ENCODE peak calls at places on chromosomes 11 and 22, in ten cellular contexts. One of them, this sample, is unnamed.

GRCh38 chr22:36144886-36145541 is 15.5 kb downstream of the APOL3 start:
- DNase-seq in heart right ventricle: peak
- DNase-seq in NB4: peak
- DNase-seq in cardiac fibroblast: peak
- DNase-seq in cardiac muscle cell: peak
- DNase-seq in astrocyte of the spinal cord: peak
- DNase-seq in lower leg skin: no peak
- DNase-seq in upper lobe of right lung: no peak
- DNase-seq in CD4-positive, alpha-beta memory T cell: peak
- DNase-seq in mammary epithelial cell: peak
- DNase-seq in this sample: peak

GRCh38 chr11:61838501-61838900 is 10.4 kb downstream of the FADS2 start:
- DNase-seq in heart right ventricle: no peak
- DNase-seq in NB4: no peak
- DNase-seq in cardiac fibroblast: no peak
- DNase-seq in cardiac muscle cell: no peak
- DNase-seq in astrocyte of the spinal cord: no peak
- DNase-seq in lower leg skin: no peak
- DNase-seq in upper lobe of right lung: no peak
- DNase-seq in CD4-positive, alpha-beta memory T cell: no peak
- DNase-seq in mammary epithelial cell: no peak
- DNase-seq in this sample: no peak

GRCh38 chr11:35185696-35186095 is 46.7 kb downstream of the CD44 start:
- DNase-seq in heart right ventricle: no peak
- DNase-seq in NB4: no peak
- DNase-seq in cardiac fibroblast: no peak
- DNase-seq in cardiac muscle cell: peak
- DNase-seq in astrocyte of the spinal cord: no peak
- DNase-seq in lower leg skin: no peak
- DNase-seq in upper lobe of right lung: no peak
- DNase-seq in CD4-positive, alpha-beta memory T cell: no peak
- DNase-seq in mammary epithelial cell: no peak
- DNase-seq in this sample: peak

GRCh38 chr11:118532852-118533768 is 2.1 kb downstream of the TMEM25 start:
- DNase-seq in heart right ventricle: no peak
- DNase-seq in NB4: no peak
- DNase-seq in cardiac fibroblast: no peak
- DNase-seq in cardiac muscle cell: no peak
- DNase-seq in astrocyte of the spinal cord: no peak
- DNase-seq in lower leg skin: no peak
- DNase-seq in upper lobe of right lung: no peak
- DNase-seq in CD4-positive, alpha-beta memory T cell: no peak
- DNase-seq in mammary epithelial cell: no peak
- DNase-seq in this sample: no peak

GRCh38 chr22:35589071-35589735 is 27.9 kb downstream of the MB start:
- DNase-seq in heart right ventricle: no peak
- DNase-seq in NB4: peak
- DNase-seq in cardiac fibroblast: peak
- DNase-seq in cardiac muscle cell: no peak
- DNase-seq in astrocyte of the spinal cord: peak
- DNase-seq in lower leg skin: no peak
- DNase-seq in upper lobe of right lung: no peak
- DNase-seq in CD4-positive, alpha-beta memory T cell: no peak
- DNase-seq in mammary epithelial cell: peak
- DNase-seq in this sample: peak

GRCh38 chr11:111213256-111213655 is 32.3 kb upstream of the POU2AF2 start:
- DNase-seq in heart right ventricle: no peak
- DNase-seq in NB4: no peak
- DNase-seq in cardiac fibroblast: no peak
- DNase-seq in cardiac muscle cell: no peak
- DNase-seq in astrocyte of the spinal cord: peak
- DNase-seq in lower leg skin: no peak
- DNase-seq in upper lobe of right lung: no peak
- DNase-seq in CD4-positive, alpha-beta memory T cell: no peak
- DNase-seq in mammary epithelial cell: peak
- DNase-seq in this sample: no peak

GRCh38 chr11:12356944-12357655 is 20.3 kb upstream of the PARVA start:
- DNase-seq in heart right ventricle: no peak
- DNase-seq in NB4: no peak
- DNase-seq in cardiac fibroblast: no peak
- DNase-seq in cardiac muscle cell: no peak
- DNase-seq in astrocyte of the spinal cord: no peak
- DNase-seq in lower leg skin: no peak
- DNase-seq in upper lobe of right lung: no peak
- DNase-seq in CD4-positive, alpha-beta memory T cell: peak
- DNase-seq in mammary epithelial cell: no peak
- DNase-seq in this sample: no peak

GRCh38 chr11:96456111-96456510 is 66.3 kb downstream of the JRKL start:
- DNase-seq in heart right ventricle: no peak
- DNase-seq in NB4: no peak
- DNase-seq in cardiac fibroblast: no peak
- DNase-seq in cardiac muscle cell: no peak
- DNase-seq in astrocyte of the spinal cord: no peak
- DNase-seq in lower leg skin: no peak
- DNase-seq in upper lobe of right lung: no peak
- DNase-seq in CD4-positive, alpha-beta memory T cell: no peak
- DNase-seq in mammary epithelial cell: no peak
- DNase-seq in this sample: no peak

GRCh38 chr22:29149841-29150555 is 55.7 kb upstream of the EMID1 start:
- DNase-seq in heart right ventricle: peak
- DNase-seq in NB4: no peak
- DNase-seq in cardiac fibroblast: no peak
- DNase-seq in cardiac muscle cell: no peak
- DNase-seq in astrocyte of the spinal cord: no peak
- DNase-seq in lower leg skin: no peak
- DNase-seq in upper lobe of right lung: peak
- DNase-seq in CD4-positive, alpha-beta memory T cell: no peak
- DNase-seq in mammary epithelial cell: no peak
- DNase-seq in this sample: no peak

GRCh38 chr22:38110863-38111852 is 674 bp upstream of the BAIAP2L2 start:
- DNase-seq in heart right ventricle: no peak
- DNase-seq in NB4: no peak
- DNase-seq in cardiac fibroblast: no peak
- DNase-seq in cardiac muscle cell: no peak
- DNase-seq in astrocyte of the spinal cord: no peak
- DNase-seq in lower leg skin: no peak
- DNase-seq in upper lobe of right lung: no peak
- DNase-seq in CD4-positive, alpha-beta memory T cell: no peak
- DNase-seq in mammary epithelial cell: no peak
- DNase-seq in this sample: peak

GRCh38 chr11:266676-267439 is 11.3 kb upstream of the NLRP6 start:
- DNase-seq in heart right ventricle: no peak
- DNase-seq in NB4: peak
- DNase-seq in cardiac fibroblast: no peak
- DNase-seq in cardiac muscle cell: no peak
- DNase-seq in astrocyte of the spinal cord: no peak
- DNase-seq in lower leg skin: peak
- DNase-seq in upper lobe of right lung: no peak
- DNase-seq in CD4-positive, alpha-beta memory T cell: no peak
- DNase-seq in mammary epithelial cell: no peak
- DNase-seq in this sample: no peak

GRCh38 chr22:35977136-35977535 is 51.5 kb downstream of the RBFOX2 start:
- DNase-seq in heart right ventricle: no peak
- DNase-seq in NB4: no peak
- DNase-seq in cardiac fibroblast: peak
- DNase-seq in cardiac muscle cell: no peak
- DNase-seq in astrocyte of the spinal cord: peak
- DNase-seq in lower leg skin: no peak
- DNase-seq in upper lobe of right lung: no peak
- DNase-seq in CD4-positive, alpha-beta memory T cell: no peak
- DNase-seq in mammary epithelial cell: no peak
- DNase-seq in this sample: peak

GRCh38 chr11:69449320-69450063 is 32.0 kb upstream of the LINC01488 start:
- DNase-seq in heart right ventricle: peak
- DNase-seq in NB4: peak
- DNase-seq in cardiac fibroblast: peak
- DNase-seq in cardiac muscle cell: peak
- DNase-seq in astrocyte of the spinal cord: peak
- DNase-seq in lower leg skin: no peak
- DNase-seq in upper lobe of right lung: no peak
- DNase-seq in CD4-positive, alpha-beta memory T cell: no peak
- DNase-seq in mammary epithelial cell: no peak
- DNase-seq in this sample: peak

DNA sequence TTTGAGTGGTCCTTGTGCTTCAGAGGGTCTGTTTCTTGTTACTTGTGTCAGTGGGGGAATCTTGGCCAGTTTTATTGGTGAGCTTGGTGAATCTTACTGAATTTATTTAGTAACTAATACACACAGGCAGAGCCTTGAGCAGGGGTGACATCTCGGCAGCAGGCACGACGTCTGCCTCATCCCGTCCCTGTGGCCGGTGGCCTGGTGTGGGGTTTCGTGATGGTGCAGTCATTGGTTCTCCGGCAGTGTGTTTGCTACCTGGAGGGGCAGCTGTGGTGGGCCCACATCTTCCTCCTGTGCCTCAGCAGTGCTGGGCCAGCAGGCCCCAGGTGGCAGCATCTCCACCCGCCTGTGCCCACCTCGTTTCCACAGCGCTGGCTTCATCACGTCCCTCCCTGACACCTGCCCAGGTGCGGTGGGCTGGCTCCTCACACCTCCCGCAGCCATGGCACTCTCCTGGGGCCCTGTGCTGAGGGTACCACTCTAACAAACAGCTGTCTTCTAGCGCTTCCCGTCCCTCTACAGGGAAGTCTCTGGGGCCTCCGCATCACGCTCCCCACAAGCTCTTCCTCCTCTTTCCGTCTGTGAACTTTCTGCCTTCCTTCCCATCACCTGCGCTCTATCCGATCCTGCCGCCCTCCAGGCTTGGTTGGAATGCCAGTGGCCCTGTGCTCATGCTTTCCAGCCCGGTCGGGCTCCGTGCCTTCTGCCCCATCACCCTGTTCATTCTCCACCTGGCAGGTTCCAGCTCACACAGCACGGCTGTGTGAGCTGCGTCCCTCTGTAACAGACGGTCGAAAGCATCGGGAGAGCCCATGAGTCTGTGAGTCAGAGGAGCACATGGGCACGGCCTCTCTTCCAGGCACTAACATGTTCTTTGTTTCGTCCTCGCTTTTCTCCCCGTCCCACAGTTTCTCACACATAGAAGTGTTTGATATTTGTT is 203.4 kb downstream of the TBC1D22A start:
- DNase-seq in heart right ventricle: no peak
- DNase-seq in NB4: no peak
- DNase-seq in cardiac fibroblast: peak
- DNase-seq in cardiac muscle cell: no peak
- DNase-seq in astrocyte of the spinal cord: no peak
- DNase-seq in lower leg skin: no peak
- DNase-seq in upper lobe of right lung: no peak
- DNase-seq in CD4-positive, alpha-beta memory T cell: no peak
- DNase-seq in mammary epithelial cell: peak
- DNase-seq in this sample: no peak
- H3K4me3 ChIP-seq in heart right ventricle: no peak
- H3K4me3 ChIP-seq in NB4: no peak
- H3K4me3 ChIP-seq in cardiac fibroblast: no peak
- H3K4me3 ChIP-seq in cardiac muscle cell: no peak
- H3K4me3 ChIP-seq in astrocyte of the spinal cord: no peak
- H3K4me3 ChIP-seq in lower leg skin: no peak
- H3K4me3 ChIP-seq in upper lobe of right lung: no peak
- H3K4me3 ChIP-seq in CD4-positive, alpha-beta memory T cell: no peak
- H3K4me3 ChIP-seq in mammary epithelial cell: no peak
- H3K4me3 ChIP-seq in this sample: no peak

GRCh38 chr11:64735860-64736259 is 8.1 kb downstream of the RASGRP2 start:
- DNase-seq in heart right ventricle: no peak
- DNase-seq in NB4: no peak
- DNase-seq in cardiac fibroblast: no peak
- DNase-seq in cardiac muscle cell: no peak
- DNase-seq in astrocyte of the spinal cord: no peak
- DNase-seq in lower leg skin: no peak
- DNase-seq in upper lobe of right lung: no peak
- DNase-seq in CD4-positive, alpha-beta memory T cell: no peak
- DNase-seq in mammary epithelial cell: no peak
- DNase-seq in this sample: no peak

GRCh38 chr11:64741393-64742086 is 2.4 kb downstream of the RASGRP2 start:
- DNase-seq in heart right ventricle: no peak
- DNase-seq in NB4: no peak
- DNase-seq in cardiac fibroblast: no peak
- DNase-seq in cardiac muscle cell: no peak
- DNase-seq in astrocyte of the spinal cord: no peak
- DNase-seq in lower leg skin: no peak
- DNase-seq in upper lobe of right lung: no peak
- DNase-seq in CD4-positive, alpha-beta memory T cell: no peak
- DNase-seq in mammary epithelial cell: no peak
- DNase-seq in this sample: no peak

GRCh38 chr11:64739871-64740270 is 4.1 kb downstream of the RASGRP2 start:
- DNase-seq in heart right ventricle: no peak
- DNase-seq in NB4: no peak
- DNase-seq in cardiac fibroblast: no peak
- DNase-seq in cardiac muscle cell: no peak
- DNase-seq in astrocyte of the spinal cord: no peak
- DNase-seq in lower leg skin: no peak
- DNase-seq in upper lobe of right lung: no peak
- DNase-seq in CD4-positive, alpha-beta memory T cell: no peak
- DNase-seq in mammary epithelial cell: no peak
- DNase-seq in this sample: no peak

GRCh38 chr11:64734786-64735761 is 8.9 kb downstream of the RASGRP2 start:
- DNase-seq in heart right ventricle: no peak
- DNase-seq in NB4: no peak
- DNase-seq in cardiac fibroblast: no peak
- DNase-seq in cardiac muscle cell: no peak
- DNase-seq in astrocyte of the spinal cord: no peak
- DNase-seq in lower leg skin: no peak
- DNase-seq in upper lobe of right lung: no peak
- DNase-seq in CD4-positive, alpha-beta memory T cell: no peak
- DNase-seq in mammary epithelial cell: no peak
- DNase-seq in this sample: no peak

GRCh38 chr11:64736654-64737053 is 7.3 kb downstream of the RASGRP2 start:
- DNase-seq in heart right ventricle: no peak
- DNase-seq in NB4: no peak
- DNase-seq in cardiac fibroblast: no peak
- DNase-seq in cardiac muscle cell: no peak
- DNase-seq in astrocyte of the spinal cord: no peak
- DNase-seq in lower leg skin: no peak
- DNase-seq in upper lobe of right lung: no peak
- DNase-seq in CD4-positive, alpha-beta memory T cell: no peak
- DNase-seq in mammary epithelial cell: no peak
- DNase-seq in this sample: no peak
- H3K4me3 ChIP-seq in heart right ventricle: no peak
- H3K4me3 ChIP-seq in NB4: no peak
- H3K4me3 ChIP-seq in cardiac fibroblast: no peak
- H3K4me3 ChIP-seq in cardiac muscle cell: no peak
- H3K4me3 ChIP-seq in astrocyte of the spinal cord: no peak
- H3K4me3 ChIP-seq in lower leg skin: no peak
- H3K4me3 ChIP-seq in upper lobe of right lung: no peak
- H3K4me3 ChIP-seq in CD4-positive, alpha-beta memory T cell: no peak
- H3K4me3 ChIP-seq in mammary epithelial cell: no peak
- H3K4me3 ChIP-seq in this sample: no peak

GRCh38 chr22:19994851-19995610 is 21.6 kb downstream of the ARVCF start:
- DNase-seq in heart right ventricle: no peak
- DNase-seq in NB4: no peak
- DNase-seq in cardiac fibroblast: no peak
- DNase-seq in cardiac muscle cell: no peak
- DNase-seq in astrocyte of the spinal cord: no peak
- DNase-seq in lower leg skin: no peak
- DNase-seq in upper lobe of right lung: no peak
- DNase-seq in CD4-positive, alpha-beta memory T cell: no peak
- DNase-seq in mammary epithelial cell: no peak
- DNase-seq in this sample: no peak
- H3K4me3 ChIP-seq in heart right ventricle: no peak
- H3K4me3 ChIP-seq in NB4: no peak
- H3K4me3 ChIP-seq in cardiac fibroblast: no peak
- H3K4me3 ChIP-seq in cardiac muscle cell: no peak
- H3K4me3 ChIP-seq in astrocyte of the spinal cord: no peak
- H3K4me3 ChIP-seq in lower leg skin: no peak
- H3K4me3 ChIP-seq in upper lobe of right lung: no peak
- H3K4me3 ChIP-seq in CD4-positive, alpha-beta memory T cell: no peak
- H3K4me3 ChIP-seq in mammary epithelial cell: no peak
- H3K4me3 ChIP-seq in this sample: no peak

GRCh38 chr22:41781508-41781906 is 19.0 kb upstream of the CCDC134 start:
- DNase-seq in heart right ventricle: no peak
- DNase-seq in NB4: no peak
- DNase-seq in cardiac fibroblast: no peak
- DNase-seq in cardiac muscle cell: no peak
- DNase-seq in astrocyte of the spinal cord: no peak
- DNase-seq in lower leg skin: no peak
- DNase-seq in upper lobe of right lung: no peak
- DNase-seq in CD4-positive, alpha-beta memory T cell: no peak
- DNase-seq in mammary epithelial cell: no peak
- DNase-seq in this sample: no peak
- H3K4me3 ChIP-seq in heart right ventricle: peak
- H3K4me3 ChIP-seq in NB4: peak
- H3K4me3 ChIP-seq in cardiac fibroblast: no peak
- H3K4me3 ChIP-seq in cardiac muscle cell: no peak
- H3K4me3 ChIP-seq in astrocyte of the spinal cord: no peak
- H3K4me3 ChIP-seq in lower leg skin: no peak
- H3K4me3 ChIP-seq in upper lobe of right lung: peak
- H3K4me3 ChIP-seq in CD4-positive, alpha-beta memory T cell: peak
- H3K4me3 ChIP-seq in mammary epithelial cell: no peak
- H3K4me3 ChIP-seq in this sample: no peak

This sample was measured in fibroblast of the aortic adventitia.